ENCODE peak calls at places on chromosome 14, in ten cellular contexts. H is breast epithelium, G is IMR-90, S is Karpas-422, Q is upper lobe of left lung, Z is transverse colon, J is hepatocyte, K is right atrium auricular region, L is GM23338, M is body of pancreas. D is an unnamed sample.

GRCh38 chr14:72451081-72451972 is 442.6 kb downstream of the DPF3 start:
- DNase-seq in H (no peak), G (no peak), S (no peak), Q (peak; percentile 39), Z (peak; percentile 17), J (no peak), K (no peak), L (no peak), M (no peak), D (no peak)

GRCh38 chr14:71574976-71575375 is 357.3 kb upstream of the RGS6 start:
- DNase-seq in H (no peak), G (peak; percentile 92), S (no peak), Q (no peak), Z (no peak), J (peak; percentile 44), K (no peak), L (peak; percentile 22), M (no peak), D (peak; percentile 34)

GRCh38 chr14:79516009-79516408 is 695.3 kb downstream of the DIO2 start:
- DNase-seq in H (no peak), G (no peak), S (no peak), Q (no peak), Z (no peak), J (no peak), K (no peak), L (peak; percentile 18), M (no peak), D (no peak)

GRCh38 chr14:91283666-91284065 is 39.2 kb upstream of the GPR68 start:
- DNase-seq in H (no peak), G (peak; percentile 1), S (no peak), Q (no peak), Z (no peak), J (no peak), K (no peak), L (no peak), M (no peak), D (peak; percentile 94)

GRCh38 chr14:21521526-21521925 is 4.6 kb downstream of the SALL2 start:
- DNase-seq in H (no peak), G (peak; percentile 57), S (no peak), Q (no peak), Z (no peak), J (no peak), K (no peak), L (no peak), M (no peak), D (peak; percentile 26)

GRCh38 chr14:23186913-23187654 is 3.6 kb upstream of the SLC7A8 start:
- DNase-seq in H (no peak), G (peak; percentile 76), S (peak; percentile 81), Q (no peak), Z (peak; percentile 48), J (peak; percentile 75), K (no peak), L (peak; percentile 70), M (peak; percentile 65), D (peak; percentile 85)

GRCh38 chr14:104299993-104300761 is 161.8 kb downstream of the KIF26A start:
- DNase-seq in H (no peak), G (no peak), S (no peak), Q (peak; percentile 63), Z (no peak), J (no peak), K (peak; percentile 68), L (no peak), M (no peak), D (peak; percentile 86)

GRCh38 chr14:23162005-23162404 is 21.5 kb downstream of the SLC7A8 start:
- DNase-seq in H (no peak), G (no peak), S (no peak), Q (no peak), Z (peak; percentile 40), J (no peak), K (no peak), L (no peak), M (no peak), D (no peak)

GRCh38 chr14:76118594-76118993 is 33.1 kb upstream of the GPATCH2L start:
- DNase-seq in H (no peak), G (no peak), S (no peak), Q (no peak), Z (no peak), J (no peak), K (no peak), L (no peak), M (no peak), D (no peak)

GRCh38 chr14:76121089-76121748 is 30.5 kb upstream of the GPATCH2L start:
- DNase-seq in H (no peak), G (no peak), S (no peak), Q (no peak), Z (no peak), J (no peak), K (no peak), L (no peak), M (no peak), D (no peak)

GRCh38 chr14:76115010-76115422 is 36.7 kb upstream of the GPATCH2L start:
- DNase-seq in H (no peak), G (no peak), S (no peak), Q (no peak), Z (no peak), J (no peak), K (no peak), L (peak; percentile 57), M (no peak), D (no peak)

GRCh38 chr14:76113691-76114090 is 38.0 kb upstream of the GPATCH2L start:
- DNase-seq in H (no peak), G (no peak), S (no peak), Q (no peak), Z (no peak), J (no peak), K (no peak), L (peak; percentile 66), M (no peak), D (no peak)

GRCh38 chr14:76117789-76118188 is 33.9 kb upstream of the GPATCH2L start:
- DNase-seq in H (no peak), G (no peak), S (no peak), Q (peak; percentile 52), Z (no peak), J (no peak), K (no peak), L (no peak), M (no peak), D (no peak)
- H3K36me3 ChIP-seq in H (no peaks in the 10 kb centered on the region), G (no peaks in the 10 kb centered on the region), S (no peaks in the 10 kb centered on the region), Q (no peaks in the 10 kb centered on the region), Z (no peaks in the 10 kb centered on the region), J (no peaks in the 10 kb centered on the region), K (no peaks in the 10 kb centered on the region), L (no peaks in the 10 kb centered on the region), M (no peaks in the 10 kb centered on the region), D (no peaks in the 10 kb centered on the region)

GRCh38 chr14:101519090-101519489 is 42.2 kb upstream of the DIO3 start:
- DNase-seq in H (no peak), G (no peak), S (no peak), Q (no peak), Z (no peak), J (no peak), K (peak; percentile 67), L (no peak), M (peak; percentile 34), D (no peak)

GRCh38 chr14:101514136-101514535 is 47.2 kb upstream of the DIO3 start:
- DNase-seq in H (no peak), G (no peak), S (no peak), Q (no peak), Z (no peak), J (no peak), K (no peak), L (no peak), M (no peak), D (no peak)

GRCh38 chr14:101518611-101519048 is 42.7 kb upstream of the DIO3 start:
- DNase-seq in H (no peak), G (no peak), S (no peak), Q (no peak), Z (peak; percentile 41), J (no peak), K (peak; percentile 86), L (no peak), M (peak; percentile 89), D (no peak)

GRCh38 chr14:101512396-101512695 is 48.9 kb upstream of the DIO3 start:
- DNase-seq in H (no peak), G (no peak), S (no peak), Q (no peak), Z (no peak), J (no peak), K (no peak), L (no peak), M (no peak), D (no peak)

DNA sequence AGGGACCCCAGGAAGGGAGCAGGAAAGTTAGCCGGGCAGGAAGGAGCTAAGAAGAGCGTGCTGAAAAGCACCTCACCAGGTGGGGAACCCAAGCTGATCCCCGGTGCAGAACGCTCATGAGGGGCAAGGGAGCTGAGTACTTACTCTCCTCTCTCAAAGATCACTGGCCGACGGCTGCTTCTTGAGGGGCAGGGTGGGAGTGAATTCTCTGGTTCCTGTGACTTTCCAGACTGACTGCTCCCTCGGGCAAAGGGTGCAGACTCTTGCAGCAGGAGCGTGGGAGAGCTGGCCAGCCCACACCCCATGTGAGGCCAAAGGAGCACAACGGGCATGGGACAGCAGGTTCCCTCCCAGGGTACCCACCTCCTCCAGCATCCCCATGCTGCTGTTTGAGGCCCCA is 44.9 kb upstream of the DIO3 start:
- DNase-seq in H (no peak), G (no peak), S (no peak), Q (no peak), Z (no peak), J (no peak), K (no peak), L (no peak), M (no peak), D (no peak)
- H3K36me3 ChIP-seq in H (no peaks in the 10 kb centered on the region), G (no peaks in the 10 kb centered on the region), S (no peaks in the 10 kb centered on the region), Q (no peaks in the 10 kb centered on the region), Z (no peaks in the 10 kb centered on the region), J (no peaks in the 10 kb centered on the region), K (no peaks in the 10 kb centered on the region), L (no peaks in the 10 kb centered on the region), M (no peaks in the 10 kb centered on the region), D (no peaks in the 10 kb centered on the region)

GRCh38 chr14:54763761-54764160 is 138.9 kb downstream of the GCH1 start:
- DNase-seq in H (no peak), G (no peak), S (no peak), Q (no peak), Z (no peak), J (no peak), K (no peak), L (no peak), M (no peak), D (no peak)

GRCh38 chr14:54761835-54762234 is 140.8 kb downstream of the GCH1 start:
- DNase-seq in H (no peak), G (no peak), S (no peak), Q (no peak), Z (no peak), J (no peak), K (no peak), L (no peak), M (no peak), D (no peak)

GRCh38 chr14:54760866-54761265 is 141.8 kb downstream of the GCH1 start:
- DNase-seq in H (no peak), G (no peak), S (no peak), Q (no peak), Z (no peak), J (no peak), K (no peak), L (no peak), M (no peak), D (no peak)

GRCh38 chr14:54759982-54760585 is 142.5 kb downstream of the GCH1 start:
- DNase-seq in H (no peak), G (no peak), S (no peak), Q (peak; percentile 68), Z (no peak), J (no peak), K (no peak), L (no peak), M (no peak), D (no peak)

GRCh38 chr14:54762296-54762695 is 140.3 kb downstream of the GCH1 start:
- DNase-seq in H (no peak), G (peak; percentile 49), S (no peak), Q (no peak), Z (no peak), J (no peak), K (no peak), L (no peak), M (no peak), D (no peak)
- H3K36me3 ChIP-seq in H (no peaks in the 10 kb centered on the region), G (peaks cover 71% of the 10 kb centered on the region), S (peaks cover 69% of the 10 kb centered on the region), Q (peaks cover 35% of the 10 kb centered on the region), Z (no peaks in the 10 kb centered on the region), J (no peaks in the 10 kb centered on the region), K (peaks cover 71% of the 10 kb centered on the region), L (no peaks in the 10 kb centered on the region), M (no peaks in the 10 kb centered on the region), D (peaks cover 15% of the 10 kb centered on the region)

GRCh38 chr14:20381341-20381740 is 32.0 kb downstream of the TEP1 start:
- DNase-seq in H (no peak), G (no peak), S (no peak), Q (peak; percentile 51), Z (no peak), J (no peak), K (no peak), L (no peak), M (no peak), D (no peak)
- H3K36me3 ChIP-seq in H (peaks cover 59% of the 10 kb centered on the region), G (peaks cover 81% of the 10 kb centered on the region), S (peaks cover 2% of the 10 kb centered on the region), Q (peaks cover 100% of the 10 kb centered on the region), Z (no peaks in the 10 kb centered on the region), J (no peaks in the 10 kb centered on the region), K (peaks cover 98% of the 10 kb centered on the region), L (peaks cover 4% of the 10 kb centered on the region), M (peaks cover 6% of the 10 kb centered on the region), D (peaks cover 85% of the 10 kb centered on the region)